ENCODE peak calls at places on chromosome 16, in four cellular contexts. G, M, Y and K are unnamed samples.

GRCh38 chr16:86946396-86946795 is 368.0 kb downstream of the FOXL1 start:
- DNase-seq in M (peak), G (no peak), Y (no peak), K (no peak)

GRCh38 chr16:78629173-78629572 is 529.7 kb downstream of the WWOX start:
- DNase-seq in M (no peak), G (no peak), Y (no peak), K (no peak)

GRCh38 chr16:89115216-89115949 is 21.7 kb downstream of the ACSF3 start:
- DNase-seq in M (no peak), G (peak), Y (peak), K (no peak)

GRCh38 chr16:70483426-70483825 is 29.0 kb downstream of the FCSK start:
- DNase-seq in M (no peak), Y (no peak), G (no peak), K (no peak)

GRCh38 chr16:47644661-47645060 is 183.5 kb downstream of the PHKB start:
- DNase-seq in Y (no peak), G (no peak), M (no peak), K (no peak)

GRCh38 chr16:24748242-24748641 is 18.8 kb downstream of the TNRC6A start:
- DNase-seq in M (peak), G (no peak), Y (no peak), K (no peak)

GRCh38 chr16:48158296-48158695 is 2.5 kb upstream of the ABCC12 start:
- DNase-seq in G (no peak), M (peak), Y (no peak), K (peak)

GRCh38 chr16:23171234-23171948 is 11.2 kb upstream of the SCNN1G start:
- DNase-seq in Y (no peak), M (no peak), G (no peak), K (no peak)

GRCh38 chr16:86515780-86516617 is 5.7 kb downstream of the FOXF1 start:
- DNase-seq in G (no peak), M (peak), Y (no peak), K (no peak)

GRCh38 chr16:65600629-65601028 is 478.8 kb upstream of the CDH11 start:
- DNase-seq in G (no peak), Y (no peak), M (no peak), K (no peak)

GRCh38 chr16:68592466-68593337 is 52.4 kb upstream of the CDH3 start:
- DNase-seq in Y (no peak), M (no peak), G (no peak), K (no peak)

GRCh38 chr16:14399397-14400284 is 230.4 kb downstream of the PARN start:
- DNase-seq in M (peak), Y (no peak), G (no peak), K (no peak)

GRCh38 chr16:15915555-15916081 is 27.2 kb upstream of the CEP20 start:
- DNase-seq in G (no peak), Y (no peak), M (no peak), K (no peak)